ENCODE peak calls at places on chromosomes 6 and 20, in six cellular contexts. X, W, G, H, J and C are unnamed samples.

GRCh38 chr6:43939281-43940070 is 169.5 kb downstream of the VEGFA start:
- DNase-seq in X (no peak), W (peak; percentile 25), G (peak; percentile 11), H (no peak), J (no peak), C (no peak)

GRCh38 chr20:47142782-47143170 is 213.7 kb downstream of the ZMYND8 start:
- DNase-seq in X (no peak), W (no peak), G (no peak), H (no peak), J (no peak), C (no peak)

GRCh38 chr20:12112089-12112474 is 194.4 kb downstream of the BTBD3 start:
- DNase-seq in X (no peak), W (no peak), G (no peak), H (no peak), J (no peak), C (peak; percentile 49)

GRCh38 chr6:122696853-122697252 is 82.7 kb upstream of the FABP7 start:
- DNase-seq in X (peak; percentile 21), W (no peak), G (no peak), H (peak; percentile 71), J (no peak), C (no peak)

GRCh38 chr6:28922841-28923317 is 906 bp downstream of the TRIM27 start:
- DNase-seq in X (peak; percentile 22), W (peak; percentile 38), G (no peak), H (peak; percentile 31), J (peak; percentile 60), C (no peak)

GRCh38 chr6:7528565-7528964 is 12.9 kb upstream of the DSP start:
- DNase-seq in X (no peak), W (no peak), G (no peak), H (peak; percentile 96), J (no peak), C (no peak)

GRCh38 chr6:11317885-11318771 is 85.7 kb upstream of the NEDD9 start:
- DNase-seq in X (peak; percentile 96), W (peak; percentile 64), G (peak; percentile 66), H (peak; percentile 98), J (peak; percentile 67), C (peak; percentile 89)

GRCh38 chr6:146543211-146543939 is at the start of gene RAB32:
- DNase-seq in X (peak; percentile 90), W (peak; percentile 94), G (peak; percentile 93), H (peak; percentile 95), J (peak; percentile 95), C (peak; percentile 87)

GRCh38 chr6:122184260-122184934 is 215.1 kb upstream of the HSF2 start:
- DNase-seq in X (peak; percentile 26), W (no peak), G (no peak), H (peak; percentile 47), J (no peak), C (no peak)

GRCh38 chr6:46217671-46218131 is 46.9 kb upstream of the ENPP5 start:
- DNase-seq in X (no peak), W (no peak), G (no peak), H (no peak), J (peak; percentile 67), C (no peak)

GRCh38 chr6:108896111-108896661 is 48.0 kb downstream of the ARMC2 start:
- DNase-seq in X (no peak), W (no peak), G (no peak), H (peak; percentile 92), J (no peak), C (no peak)

GRCh38 chr6:153090241-153090930 is 40.7 kb downstream of the RGS17 start:
- DNase-seq in X (peak; percentile 51), W (no peak), G (no peak), H (peak; percentile 93), J (no peak), C (no peak)

GRCh38 chr20:34541917-34542316 is 16.6 kb upstream of the MAP1LC3A start:
- DNase-seq in X (no peak), W (no peak), G (no peak), H (no peak), J (no peak), C (no peak)

GRCh38 chr6:43812850-43813584 is 43.0 kb downstream of the VEGFA start:
- DNase-seq in X (no peak), W (peak; percentile 68), G (no peak), H (peak; percentile 7), J (no peak), C (no peak)

GRCh38 chr6:81981812-81982211 is 229.3 kb upstream of the TENT5A start:
- DNase-seq in X (no peak), W (no peak), G (no peak), H (peak; percentile 79), J (no peak), C (no peak)

GRCh38 chr20:49669601-49670189 is 44.0 kb downstream of the B4GALT5 start:
- DNase-seq in X (no peak), W (no peak), G (no peak), H (no peak), J (no peak), C (no peak)

GRCh38 chr20:23234311-23235078 is 116.1 kb upstream of the NXT1 start:
- DNase-seq in X (no peak), W (no peak), G (no peak), H (peak; percentile 55), J (no peak), C (no peak)

GRCh38 chr20:5550738-5551529 is 199.3 kb upstream of the SHLD1 start:
- DNase-seq in X (no peak), W (no peak), G (no peak), H (no peak), J (no peak), C (no peak)

GRCh38 chr6:134903448-134903847 is 46.5 kb downstream of the ALDH8A1 start:
- DNase-seq in X (no peak), W (no peak), G (no peak), H (no peak), J (no peak), C (no peak)

GRCh38 chr20:584375-585301 is 25.5 kb downstream of the TCF15 start:
- DNase-seq in X (peak; percentile 43), W (no peak), G (no peak), H (no peak), J (no peak), C (no peak)

GRCh38 chr6:100420711-100421110 is 44.0 kb downstream of the SIM1 start:
- DNase-seq in X (no peak), W (no peak), G (no peak), H (no peak), J (no peak), C (no peak)

GRCh38 chr6:13355043-13355945 is 27.0 kb upstream of the TBC1D7 start:
- DNase-seq in X (no peak), W (no peak), G (no peak), H (peak; percentile 99), J (no peak), C (peak; percentile 21)

GRCh38 chr6:35419961-35420360 is 32.2 kb upstream of the FANCE start:
- DNase-seq in X (no peak), W (no peak), G (no peak), H (no peak), J (no peak), C (no peak)

DNA sequence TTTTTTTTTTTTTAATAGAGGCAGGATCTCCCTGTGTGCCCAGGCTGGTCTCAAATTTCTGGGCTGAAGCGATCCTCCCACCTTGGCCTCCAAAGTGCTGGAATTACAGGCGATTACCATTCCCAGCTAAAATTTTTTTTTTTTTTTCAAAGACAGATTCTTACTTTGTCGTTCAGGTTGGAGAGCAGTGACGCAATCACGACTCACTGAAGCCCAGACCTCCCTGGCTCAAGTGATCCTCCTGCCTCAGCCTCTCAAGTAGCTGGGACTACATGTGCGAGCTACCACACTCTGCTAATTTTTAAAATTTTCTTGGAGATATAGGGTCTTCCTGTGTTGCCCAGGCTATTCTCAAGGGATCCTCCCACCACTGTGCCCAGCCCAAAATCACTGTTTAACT is 58.0 kb upstream of the MYO6 start:
- DNase-seq in X (peak; percentile 22), W (no peak), G (no peak), H (peak; percentile 31), J (no peak), C (no peak)
- H3K4me1 ChIP-seq in X (no peaks in the 10 kb centered on the region), W (no peaks in the 10 kb centered on the region), G (no peaks in the 10 kb centered on the region), H (no peaks in the 10 kb centered on the region), J (no peaks in the 10 kb centered on the region), C (no peaks in the 10 kb centered on the region)

GRCh38 chr6:162730502-162730901 is 2.7 kb downstream of the PACRG start:
- DNase-seq in X (no peak), W (no peak), G (no peak), H (no peak), J (no peak), C (no peak)

GRCh38 chr6:162726997-162727346 is 594 bp downstream of the PRKN start:
- DNase-seq in X (no peak), W (no peak), G (no peak), H (no peak), J (no peak), C (no peak)

GRCh38 chr6:162728177-162728571 is 400 bp downstream of the PACRG start:
- DNase-seq in X (no peak), W (no peak), G (peak; percentile 35), H (no peak), J (no peak), C (no peak)

GRCh38 chr6:162728706-162729105 is 932 bp downstream of the PACRG start:
- DNase-seq in X (no peak), W (no peak), G (no peak), H (no peak), J (no peak), C (no peak)

GRCh38 chr6:162727347-162728176 is at the start of the genes PACRG and PRKN:
- DNase-seq in X (peak; percentile 96), W (peak; percentile 99), G (peak; percentile 100), H (peak; percentile 85), J (peak; percentile 99), C (peak; percentile 99)
- TF ChIP-seq POLR2A in X (peak; percentile 90), W (no peak), G (peak; percentile 97), H (peak; percentile 31), J (peak; percentile 92), C (peak; percentile 70)

DNA sequence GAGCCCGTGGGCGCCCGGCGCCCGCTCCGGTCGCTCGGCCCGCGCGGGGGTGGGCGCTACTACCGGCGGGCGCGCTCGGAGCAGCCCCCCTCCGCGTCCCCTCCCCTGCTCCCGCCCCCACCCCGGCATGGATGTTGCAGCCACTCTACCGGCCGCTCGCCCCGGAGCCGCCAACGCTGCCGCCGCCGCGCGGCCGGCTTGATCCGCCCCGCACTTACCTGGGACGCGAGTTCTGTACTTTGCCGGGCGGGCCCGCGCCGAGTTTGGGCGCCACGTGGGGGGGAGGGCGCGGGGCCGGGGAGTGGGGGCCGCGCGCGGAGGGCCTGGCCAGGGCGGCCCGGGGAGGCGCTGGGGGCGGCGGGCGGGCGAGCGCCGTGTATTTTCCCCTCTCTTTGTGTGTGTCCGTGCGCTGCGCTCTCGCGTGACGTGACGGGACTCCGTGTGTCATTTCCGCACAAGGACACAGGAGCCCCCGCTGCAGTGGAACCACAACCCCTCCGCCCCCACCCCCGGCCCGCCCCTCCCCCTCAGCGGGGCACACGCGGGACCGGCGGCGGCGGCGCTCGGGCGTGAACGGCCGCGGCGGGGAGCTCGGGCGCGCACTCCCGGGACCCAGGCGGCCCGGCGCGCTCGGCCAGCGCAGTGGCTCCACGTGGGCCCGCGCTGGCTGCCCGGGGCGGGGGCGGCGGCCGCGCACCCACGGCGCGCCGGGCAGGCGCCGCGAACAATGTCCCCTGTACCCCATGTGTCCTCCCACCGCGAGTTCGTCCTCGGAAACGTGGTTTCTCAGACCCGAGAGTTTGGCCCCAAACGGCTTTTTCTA is at the start of gene BEND3:
- DNase-seq in X (peak; percentile 42), W (peak; percentile 32), G (peak; percentile 41), H (no peak), J (peak; percentile 36), C (no peak)
- TF ChIP-seq CTCF in X (no peak), W (no peak), G (no peak), H (no peak), J (no peak), C (no peak)

DNA sequence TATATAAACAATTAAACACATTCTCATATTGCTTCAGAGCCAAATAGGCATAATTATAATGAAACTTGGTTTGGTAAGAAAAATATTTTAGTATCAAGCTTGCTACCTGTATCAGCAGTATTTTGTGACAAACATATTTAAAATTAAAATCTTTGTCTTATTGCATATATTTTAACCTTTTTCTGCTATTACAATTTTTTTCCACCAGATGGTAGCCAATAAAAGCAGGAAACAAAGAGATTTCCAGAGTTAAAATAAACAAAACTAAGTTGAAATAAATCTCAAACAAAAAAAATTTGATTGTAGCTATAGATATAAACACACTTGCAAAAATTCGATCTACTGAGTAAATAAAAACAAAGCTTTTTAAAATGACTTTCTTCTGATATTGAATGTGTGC is 491.3 kb upstream of the GJE1 start:
- DNase-seq in X (no peak), W (no peak), G (no peak), H (no peak), J (no peak), C (no peak)
- H3K4me1 ChIP-seq in X (no peaks in the 10 kb centered on the region), W (no peaks in the 10 kb centered on the region), G (no peaks in the 10 kb centered on the region), H (no peaks in the 10 kb centered on the region), J (no peaks in the 10 kb centered on the region), C (no peaks in the 10 kb centered on the region)